ENCODE peak calls at places on chromosomes 4 and X, in six cellular contexts. One of them, this sample, is unnamed.

GRCh38 chrX:124346064-124346876 is at the start of gene SH2D1A:
- DNase-seq in HepG2: no peak
- DNase-seq in A549: no peak
- DNase-seq in transverse colon: no peak
- DNase-seq in SK-N-SH: no peak
- DNase-seq in stomach: no peak
- DNase-seq in this sample: no peak

GRCh38 chr4:103934178-103934789 is 214.5 kb upstream of the TACR3 start:
- DNase-seq in HepG2: peak; percentile 41
- DNase-seq in A549: peak; percentile 37
- DNase-seq in transverse colon: no peak
- DNase-seq in SK-N-SH: peak; percentile 33
- DNase-seq in stomach: no peak
- DNase-seq in this sample: no peak

GRCh38 chr4:136927172-136927571 is 605.1 kb downstream of the PCDH18 start:
- DNase-seq in HepG2: no peak
- DNase-seq in A549: peak; percentile 25
- DNase-seq in transverse colon: no peak
- DNase-seq in SK-N-SH: no peak
- DNase-seq in stomach: no peak
- DNase-seq in this sample: no peak

GRCh38 chr4:73662709-73663546 is 42.7 kb upstream of the RASSF6 start:
- DNase-seq in HepG2: no peak
- DNase-seq in A549: peak; percentile 61
- DNase-seq in transverse colon: no peak
- DNase-seq in SK-N-SH: no peak
- DNase-seq in stomach: no peak
- DNase-seq in this sample: no peak

GRCh38 chr4:121155893-121156292 is 8.2 kb downstream of the TNIP3 start:
- DNase-seq in HepG2: no peak
- DNase-seq in A549: peak; percentile 74
- DNase-seq in transverse colon: no peak
- DNase-seq in SK-N-SH: peak; percentile 4
- DNase-seq in stomach: no peak
- DNase-seq in this sample: no peak

GRCh38 chrX:13733506-13733905 is 914 bp downstream of the TRAPPC2 start:
- DNase-seq in HepG2: no peak
- DNase-seq in A549: no peak
- DNase-seq in transverse colon: no peak
- DNase-seq in SK-N-SH: no peak
- DNase-seq in stomach: no peak
- DNase-seq in this sample: no peak

GRCh38 chrX:69793260-69793935 is 177.5 kb downstream of the EDA start:
- DNase-seq in HepG2: no peak
- DNase-seq in A549: no peak
- DNase-seq in transverse colon: no peak
- DNase-seq in SK-N-SH: no peak
- DNase-seq in stomach: no peak
- DNase-seq in this sample: no peak

GRCh38 chr4:42341518-42342026 is 55.7 kb upstream of the SHISA3 start:
- DNase-seq in HepG2: no peak
- DNase-seq in A549: no peak
- DNase-seq in transverse colon: no peak
- DNase-seq in SK-N-SH: no peak
- DNase-seq in stomach: no peak
- DNase-seq in this sample: no peak

GRCh38 chr4:119550857-119551532 is 77.6 kb downstream of the PDE5A start:
- DNase-seq in HepG2: no peak
- DNase-seq in A549: no peak
- DNase-seq in transverse colon: no peak
- DNase-seq in SK-N-SH: no peak
- DNase-seq in stomach: no peak
- DNase-seq in this sample: no peak

GRCh38 chr4:144296941-144297340 is 156.4 kb upstream of the GYPA start:
- DNase-seq in HepG2: no peak
- DNase-seq in A549: no peak
- DNase-seq in transverse colon: no peak
- DNase-seq in SK-N-SH: no peak
- DNase-seq in stomach: no peak
- DNase-seq in this sample: no peak

GRCh38 chrX:109472939-109473713 is 8.8 kb downstream of the GUCY2F start:
- DNase-seq in HepG2: peak; percentile 42
- DNase-seq in A549: peak; percentile 21
- DNase-seq in transverse colon: no peak
- DNase-seq in SK-N-SH: peak; percentile 1
- DNase-seq in stomach: no peak
- DNase-seq in this sample: no peak

GRCh38 chrX:3522016-3522690 is 175.7 kb upstream of the MXRA5 start:
- DNase-seq in HepG2: no peak
- DNase-seq in A549: no peak
- DNase-seq in transverse colon: no peak
- DNase-seq in SK-N-SH: no peak
- DNase-seq in stomach: no peak
- DNase-seq in this sample: no peak

GRCh38 chr4:173046818-173047217 is 121.8 kb upstream of the GALNT7 start:
- DNase-seq in HepG2: no peak
- DNase-seq in A549: no peak
- DNase-seq in transverse colon: no peak
- DNase-seq in SK-N-SH: no peak
- DNase-seq in stomach: no peak
- DNase-seq in this sample: no peak

GRCh38 chr4:2401610-2401983 is 16.8 kb downstream of the ZFYVE28 start:
- DNase-seq in HepG2: no peak
- DNase-seq in A549: no peak
- DNase-seq in transverse colon: no peak
- DNase-seq in SK-N-SH: no peak
- DNase-seq in stomach: no peak
- DNase-seq in this sample: no peak

GRCh38 chr4:72076562-72076961 is 44.8 kb downstream of the NPFFR2 start:
- DNase-seq in HepG2: no peak
- DNase-seq in A549: no peak
- DNase-seq in transverse colon: no peak
- DNase-seq in SK-N-SH: no peak
- DNase-seq in stomach: no peak
- DNase-seq in this sample: no peak

GRCh38 chrX:94834226-94834625 is 1160.2 kb downstream of the FAM133A start:
- DNase-seq in HepG2: no peak
- DNase-seq in A549: no peak
- DNase-seq in transverse colon: no peak
- DNase-seq in SK-N-SH: no peak
- DNase-seq in stomach: no peak
- DNase-seq in this sample: no peak

GRCh38 chr4:24624381-24624780 is 40.0 kb upstream of the DHX15 start:
- DNase-seq in HepG2: no peak
- DNase-seq in A549: no peak
- DNase-seq in transverse colon: no peak
- DNase-seq in SK-N-SH: no peak
- DNase-seq in stomach: no peak
- DNase-seq in this sample: no peak

GRCh38 chr4:100981447-100982204 is 365.7 kb downstream of the PPP3CA start:
- DNase-seq in HepG2: no peak
- DNase-seq in A549: no peak
- DNase-seq in transverse colon: no peak
- DNase-seq in SK-N-SH: no peak
- DNase-seq in stomach: no peak
- DNase-seq in this sample: no peak
- TF ChIP-seq EP300 in HepG2: no peak
- TF ChIP-seq EP300 in A549: no peak
- TF ChIP-seq EP300 in transverse colon: peak; percentile 25
- TF ChIP-seq EP300 in SK-N-SH: no peak
- TF ChIP-seq EP300 in stomach: no peak
- TF ChIP-seq EP300 in this sample: no peak

DNA sequence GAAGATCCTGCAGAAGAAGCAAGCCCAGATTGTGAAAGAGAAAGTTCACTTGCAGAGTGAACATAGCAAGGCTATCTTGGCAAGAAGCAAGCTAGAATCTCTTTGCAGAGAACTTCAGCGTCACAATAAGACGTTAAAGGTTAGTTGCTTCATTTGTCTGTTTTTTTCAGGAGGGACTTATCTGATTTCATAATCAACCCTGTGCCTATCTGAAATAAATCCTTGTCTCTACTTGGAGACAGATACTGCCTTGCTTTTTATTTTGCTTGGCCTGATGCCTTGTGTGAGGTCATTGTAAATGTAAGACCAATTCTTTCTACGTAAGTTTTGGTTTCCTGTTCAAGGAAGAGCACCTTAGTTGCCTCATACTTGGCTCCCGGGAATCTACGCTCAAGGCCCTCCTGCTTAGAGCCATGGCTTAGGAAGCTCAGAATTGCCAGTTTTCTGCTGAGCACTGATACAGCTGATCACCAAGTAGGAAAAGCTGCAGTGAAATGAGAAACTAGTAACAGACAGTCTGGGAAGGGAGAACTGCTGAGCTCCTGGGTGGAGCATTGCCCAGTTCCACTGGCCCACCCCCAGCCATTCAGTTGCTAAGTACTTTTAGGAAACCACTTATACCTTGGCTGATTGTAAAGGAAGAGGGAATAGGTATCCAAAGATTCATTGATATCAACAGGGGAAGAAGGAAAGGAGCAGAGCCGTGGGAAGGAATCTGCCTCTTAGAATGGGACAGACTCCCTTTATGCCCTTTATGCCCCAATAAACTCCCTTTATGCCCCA is 41.8 kb downstream of the RBBP7 start:
- DNase-seq in HepG2: no peak
- DNase-seq in A549: peak; percentile 36
- DNase-seq in transverse colon: peak; percentile 13
- DNase-seq in SK-N-SH: no peak
- DNase-seq in stomach: no peak
- DNase-seq in this sample: peak; percentile 15
- H3K27ac ChIP-seq in HepG2: no peak overlapping the region
- H3K27ac ChIP-seq in A549: peak overlapping the region; percentile 36
- H3K27ac ChIP-seq in transverse colon: peak overlapping the region; percentile 72
- H3K27ac ChIP-seq in SK-N-SH: peak overlapping the region; percentile 23
- H3K27ac ChIP-seq in stomach: no peak overlapping the region
- H3K27ac ChIP-seq in this sample: no peak overlapping the region

GRCh38 chr4:38003102-38003501 is 42.9 kb downstream of the PTTG2 start:
- DNase-seq in HepG2: no peak
- DNase-seq in A549: no peak
- DNase-seq in transverse colon: no peak
- DNase-seq in SK-N-SH: no peak
- DNase-seq in stomach: no peak
- DNase-seq in this sample: no peak
- H3K4me1 ChIP-seq in HepG2: peaks cover 17% of the 10 kb centered on the region
- H3K4me1 ChIP-seq in A549: no peaks in the 10 kb centered on the region
- H3K4me1 ChIP-seq in transverse colon: peaks cover 9% of the 10 kb centered on the region
- H3K4me1 ChIP-seq in SK-N-SH: no peaks in the 10 kb centered on the region
- H3K4me1 ChIP-seq in stomach: peaks cover 14% of the 10 kb centered on the region
- H3K4me1 ChIP-seq in this sample: no peaks in the 10 kb centered on the region

GRCh38 chrX:123217077-123217476 is 33.0 kb downstream of the GRIA3 start:
- DNase-seq in HepG2: no peak
- DNase-seq in A549: no peak
- DNase-seq in transverse colon: no peak
- DNase-seq in SK-N-SH: no peak
- DNase-seq in stomach: no peak
- DNase-seq in this sample: no peak
- TF ChIP-seq EP300 in HepG2: no peak
- TF ChIP-seq EP300 in A549: no peak
- TF ChIP-seq EP300 in transverse colon: no peak
- TF ChIP-seq EP300 in SK-N-SH: no peak
- TF ChIP-seq EP300 in stomach: no peak
- TF ChIP-seq EP300 in this sample: no peak

GRCh38 chr4:159267940-159268327 is 165.1 kb downstream of the RAPGEF2 start:
- DNase-seq in HepG2: no peak
- DNase-seq in A549: no peak
- DNase-seq in transverse colon: no peak
- DNase-seq in SK-N-SH: no peak
- DNase-seq in stomach: no peak
- DNase-seq in this sample: no peak
- H3K27ac ChIP-seq in HepG2: no peak overlapping the region
- H3K27ac ChIP-seq in A549: no peak overlapping the region
- H3K27ac ChIP-seq in transverse colon: peak overlapping the region; percentile 6
- H3K27ac ChIP-seq in SK-N-SH: peak overlapping the region; percentile 97
- H3K27ac ChIP-seq in stomach: no peak overlapping the region
- H3K27ac ChIP-seq in this sample: peak overlapping the region; percentile 81

This sample was measured in tibial nerve.